ENCODE peak calls at places on chromosomes 3 and 15, in eight cellular contexts. One of them, this sample, is unnamed.

GRCh38 chr3:46848271-46849097 is 14.8 kb downstream of the MYL3 start:
- DNase-seq in psoas muscle: peak
- DNase-seq in effector memory CD8-positive, alpha-beta T cell: no peak
- DNase-seq in central memory CD4-positive, alpha-beta T cell: no peak
- DNase-seq in lower leg skin: no peak
- DNase-seq in kidney tubule cell: peak
- DNase-seq in C1 segment of cervical spinal cord: no peak
- DNase-seq in CD8-positive, alpha-beta T cell: peak
- DNase-seq in this sample: peak

GRCh38 chr3:9473496-9473895 is 76.1 kb downstream of the SETD5 start:
- DNase-seq in psoas muscle: no peak
- DNase-seq in C1 segment of cervical spinal cord: peak
- DNase-seq in lower leg skin: no peak
- DNase-seq in CD8-positive, alpha-beta T cell: no peak
- DNase-seq in kidney tubule cell: no peak
- DNase-seq in central memory CD4-positive, alpha-beta T cell: no peak
- DNase-seq in effector memory CD8-positive, alpha-beta T cell: no peak
- DNase-seq in this sample: no peak

GRCh38 chr15:91252756-91253155 is 152.7 kb downstream of the SV2B start:
- DNase-seq in central memory CD4-positive, alpha-beta T cell: no peak
- DNase-seq in psoas muscle: no peak
- DNase-seq in CD8-positive, alpha-beta T cell: no peak
- DNase-seq in effector memory CD8-positive, alpha-beta T cell: no peak
- DNase-seq in kidney tubule cell: no peak
- DNase-seq in lower leg skin: no peak
- DNase-seq in C1 segment of cervical spinal cord: no peak
- DNase-seq in this sample: no peak

GRCh38 chr3:59270921-59271320 is 221.1 kb upstream of the CFAP20DC start:
- DNase-seq in kidney tubule cell: no peak
- DNase-seq in CD8-positive, alpha-beta T cell: no peak
- DNase-seq in central memory CD4-positive, alpha-beta T cell: no peak
- DNase-seq in effector memory CD8-positive, alpha-beta T cell: no peak
- DNase-seq in lower leg skin: no peak
- DNase-seq in psoas muscle: no peak
- DNase-seq in C1 segment of cervical spinal cord: no peak
- DNase-seq in this sample: no peak

GRCh38 chr3:105876745-105877624 is 8.2 kb upstream of the CBLB start:
- DNase-seq in effector memory CD8-positive, alpha-beta T cell: no peak
- DNase-seq in C1 segment of cervical spinal cord: no peak
- DNase-seq in kidney tubule cell: no peak
- DNase-seq in central memory CD4-positive, alpha-beta T cell: peak
- DNase-seq in CD8-positive, alpha-beta T cell: no peak
- DNase-seq in lower leg skin: no peak
- DNase-seq in psoas muscle: no peak
- DNase-seq in this sample: no peak

GRCh38 chr3:105523496-105523895 is 156.8 kb downstream of the ALCAM start:
- DNase-seq in CD8-positive, alpha-beta T cell: no peak
- DNase-seq in psoas muscle: no peak
- DNase-seq in effector memory CD8-positive, alpha-beta T cell: no peak
- DNase-seq in lower leg skin: no peak
- DNase-seq in kidney tubule cell: no peak
- DNase-seq in central memory CD4-positive, alpha-beta T cell: no peak
- DNase-seq in C1 segment of cervical spinal cord: no peak
- DNase-seq in this sample: no peak

GRCh38 chr3:137304313-137305056 is 346.7 kb downstream of the IL20RB start:
- DNase-seq in kidney tubule cell: no peak
- DNase-seq in lower leg skin: no peak
- DNase-seq in central memory CD4-positive, alpha-beta T cell: no peak
- DNase-seq in C1 segment of cervical spinal cord: no peak
- DNase-seq in effector memory CD8-positive, alpha-beta T cell: no peak
- DNase-seq in CD8-positive, alpha-beta T cell: no peak
- DNase-seq in psoas muscle: no peak
- DNase-seq in this sample: no peak

GRCh38 chr3:39499651-39500273 is 32.3 kb downstream of the MOBP start:
- DNase-seq in effector memory CD8-positive, alpha-beta T cell: no peak
- DNase-seq in CD8-positive, alpha-beta T cell: no peak
- DNase-seq in psoas muscle: no peak
- DNase-seq in C1 segment of cervical spinal cord: no peak
- DNase-seq in lower leg skin: no peak
- DNase-seq in kidney tubule cell: peak
- DNase-seq in central memory CD4-positive, alpha-beta T cell: no peak
- DNase-seq in this sample: no peak

GRCh38 chr3:69761896-69762789 is 22.9 kb downstream of the MITF start:
- DNase-seq in lower leg skin: no peak
- DNase-seq in psoas muscle: no peak
- DNase-seq in C1 segment of cervical spinal cord: no peak
- DNase-seq in effector memory CD8-positive, alpha-beta T cell: no peak
- DNase-seq in CD8-positive, alpha-beta T cell: no peak
- DNase-seq in central memory CD4-positive, alpha-beta T cell: no peak
- DNase-seq in kidney tubule cell: peak
- DNase-seq in this sample: peak

GRCh38 chr3:119091936-119092677 is 53.9 kb upstream of the TEX55 start:
- DNase-seq in CD8-positive, alpha-beta T cell: no peak
- DNase-seq in central memory CD4-positive, alpha-beta T cell: no peak
- DNase-seq in kidney tubule cell: no peak
- DNase-seq in effector memory CD8-positive, alpha-beta T cell: no peak
- DNase-seq in psoas muscle: no peak
- DNase-seq in lower leg skin: no peak
- DNase-seq in C1 segment of cervical spinal cord: no peak
- DNase-seq in this sample: no peak

GRCh38 chr3:42501681-42502428 is 588 bp upstream of the VIPR1 start:
- DNase-seq in CD8-positive, alpha-beta T cell: peak
- DNase-seq in central memory CD4-positive, alpha-beta T cell: peak
- DNase-seq in psoas muscle: peak
- DNase-seq in lower leg skin: peak
- DNase-seq in C1 segment of cervical spinal cord: peak
- DNase-seq in effector memory CD8-positive, alpha-beta T cell: peak
- DNase-seq in kidney tubule cell: peak
- DNase-seq in this sample: peak

GRCh38 chr15:63191895-63192603 is 2.6 kb downstream of the RAB8B start:
- DNase-seq in central memory CD4-positive, alpha-beta T cell: peak
- DNase-seq in CD8-positive, alpha-beta T cell: peak
- DNase-seq in kidney tubule cell: no peak
- DNase-seq in effector memory CD8-positive, alpha-beta T cell: peak
- DNase-seq in psoas muscle: no peak
- DNase-seq in C1 segment of cervical spinal cord: no peak
- DNase-seq in lower leg skin: no peak
- DNase-seq in this sample: no peak

GRCh38 chr3:5115506-5116162 is 6.5 kb upstream of the ARL8B start:
- DNase-seq in CD8-positive, alpha-beta T cell: no peak
- DNase-seq in psoas muscle: no peak
- DNase-seq in kidney tubule cell: no peak
- DNase-seq in central memory CD4-positive, alpha-beta T cell: no peak
- DNase-seq in C1 segment of cervical spinal cord: no peak
- DNase-seq in effector memory CD8-positive, alpha-beta T cell: no peak
- DNase-seq in lower leg skin: no peak
- DNase-seq in this sample: peak

GRCh38 chr3:53103566-53104296 is 26.5 kb downstream of the RFT1 start:
- DNase-seq in CD8-positive, alpha-beta T cell: no peak
- DNase-seq in central memory CD4-positive, alpha-beta T cell: no peak
- DNase-seq in C1 segment of cervical spinal cord: no peak
- DNase-seq in psoas muscle: peak
- DNase-seq in effector memory CD8-positive, alpha-beta T cell: no peak
- DNase-seq in lower leg skin: no peak
- DNase-seq in kidney tubule cell: no peak
- DNase-seq in this sample: no peak

GRCh38 chr15:24696855-24697254 is 21.3 kb downstream of the NPAP1 start:
- DNase-seq in lower leg skin: no peak
- DNase-seq in psoas muscle: no peak
- DNase-seq in effector memory CD8-positive, alpha-beta T cell: no peak
- DNase-seq in C1 segment of cervical spinal cord: no peak
- DNase-seq in central memory CD4-positive, alpha-beta T cell: no peak
- DNase-seq in kidney tubule cell: no peak
- DNase-seq in CD8-positive, alpha-beta T cell: no peak
- DNase-seq in this sample: no peak

GRCh38 chr3:115623414-115623868 is at the start of gene GAP43:
- DNase-seq in psoas muscle: peak
- DNase-seq in central memory CD4-positive, alpha-beta T cell: no peak
- DNase-seq in kidney tubule cell: peak
- DNase-seq in CD8-positive, alpha-beta T cell: no peak
- DNase-seq in effector memory CD8-positive, alpha-beta T cell: no peak
- DNase-seq in C1 segment of cervical spinal cord: peak
- DNase-seq in lower leg skin: no peak
- DNase-seq in this sample: peak

GRCh38 chr15:39096608-39097007 is 484.3 kb upstream of the THBS1 start:
- DNase-seq in effector memory CD8-positive, alpha-beta T cell: no peak
- DNase-seq in C1 segment of cervical spinal cord: no peak
- DNase-seq in central memory CD4-positive, alpha-beta T cell: no peak
- DNase-seq in lower leg skin: no peak
- DNase-seq in CD8-positive, alpha-beta T cell: no peak
- DNase-seq in kidney tubule cell: peak
- DNase-seq in psoas muscle: no peak
- DNase-seq in this sample: no peak

GRCh38 chr3:127889461-127889863 is 25.6 kb upstream of the KBTBD12 start:
- DNase-seq in effector memory CD8-positive, alpha-beta T cell: no peak
- DNase-seq in lower leg skin: peak
- DNase-seq in psoas muscle: no peak
- DNase-seq in CD8-positive, alpha-beta T cell: no peak
- DNase-seq in central memory CD4-positive, alpha-beta T cell: no peak
- DNase-seq in kidney tubule cell: peak
- DNase-seq in C1 segment of cervical spinal cord: no peak
- DNase-seq in this sample: no peak

GRCh38 chr15:40340740-40341400 is at the start of gene CCDC9B:
- DNase-seq in effector memory CD8-positive, alpha-beta T cell: no peak
- DNase-seq in kidney tubule cell: peak
- DNase-seq in CD8-positive, alpha-beta T cell: no peak
- DNase-seq in C1 segment of cervical spinal cord: peak
- DNase-seq in central memory CD4-positive, alpha-beta T cell: no peak
- DNase-seq in psoas muscle: peak
- DNase-seq in lower leg skin: peak
- DNase-seq in this sample: peak

GRCh38 chr3:157531771-157532170 is 28.6 kb upstream of the VEPH1 start:
- DNase-seq in psoas muscle: no peak
- DNase-seq in central memory CD4-positive, alpha-beta T cell: no peak
- DNase-seq in lower leg skin: no peak
- DNase-seq in effector memory CD8-positive, alpha-beta T cell: no peak
- DNase-seq in kidney tubule cell: peak
- DNase-seq in C1 segment of cervical spinal cord: no peak
- DNase-seq in CD8-positive, alpha-beta T cell: no peak
- DNase-seq in this sample: no peak

GRCh38 chr3:12440927-12441326 is 43.4 kb upstream of the TSEN2 start:
- DNase-seq in central memory CD4-positive, alpha-beta T cell: no peak
- DNase-seq in C1 segment of cervical spinal cord: no peak
- DNase-seq in lower leg skin: no peak
- DNase-seq in effector memory CD8-positive, alpha-beta T cell: no peak
- DNase-seq in kidney tubule cell: no peak
- DNase-seq in psoas muscle: peak
- DNase-seq in CD8-positive, alpha-beta T cell: no peak
- DNase-seq in this sample: peak

GRCh38 chr3:63705092-63705645 is 52.7 kb downstream of the SNTN start:
- DNase-seq in lower leg skin: no peak
- DNase-seq in central memory CD4-positive, alpha-beta T cell: no peak
- DNase-seq in CD8-positive, alpha-beta T cell: no peak
- DNase-seq in C1 segment of cervical spinal cord: no peak
- DNase-seq in effector memory CD8-positive, alpha-beta T cell: no peak
- DNase-seq in psoas muscle: no peak
- DNase-seq in kidney tubule cell: peak
- DNase-seq in this sample: peak

GRCh38 chr15:72315706-72316370 is 4.1 kb downstream of the CELF6 start:
- DNase-seq in CD8-positive, alpha-beta T cell: no peak
- DNase-seq in kidney tubule cell: no peak
- DNase-seq in psoas muscle: no peak
- DNase-seq in effector memory CD8-positive, alpha-beta T cell: no peak
- DNase-seq in lower leg skin: no peak
- DNase-seq in central memory CD4-positive, alpha-beta T cell: no peak
- DNase-seq in C1 segment of cervical spinal cord: no peak
- DNase-seq in this sample: no peak

GRCh38 chr15:56770191-56770590 is 36.9 kb upstream of the ZNF280D start:
- DNase-seq in lower leg skin: no peak
- DNase-seq in psoas muscle: no peak
- DNase-seq in CD8-positive, alpha-beta T cell: no peak
- DNase-seq in effector memory CD8-positive, alpha-beta T cell: no peak
- DNase-seq in kidney tubule cell: no peak
- DNase-seq in central memory CD4-positive, alpha-beta T cell: no peak
- DNase-seq in C1 segment of cervical spinal cord: no peak
- DNase-seq in this sample: no peak

GRCh38 chr3:160885791-160886286 is 129.8 kb downstream of the PPM1L start:
- DNase-seq in lower leg skin: peak
- DNase-seq in C1 segment of cervical spinal cord: no peak
- DNase-seq in psoas muscle: peak
- DNase-seq in kidney tubule cell: peak
- DNase-seq in central memory CD4-positive, alpha-beta T cell: no peak
- DNase-seq in effector memory CD8-positive, alpha-beta T cell: no peak
- DNase-seq in CD8-positive, alpha-beta T cell: no peak
- DNase-seq in this sample: no peak

GRCh38 chr3:72475258-72476138 is 372.7 kb downstream of the SHQ1 start:
- DNase-seq in lower leg skin: no peak
- DNase-seq in CD8-positive, alpha-beta T cell: no peak
- DNase-seq in effector memory CD8-positive, alpha-beta T cell: no peak
- DNase-seq in C1 segment of cervical spinal cord: no peak
- DNase-seq in central memory CD4-positive, alpha-beta T cell: no peak
- DNase-seq in psoas muscle: no peak
- DNase-seq in kidney tubule cell: no peak
- DNase-seq in this sample: no peak

GRCh38 chr3:46960081-46960701 is 16.4 kb downstream of the CCDC12 start:
- DNase-seq in central memory CD4-positive, alpha-beta T cell: no peak
- DNase-seq in lower leg skin: no peak
- DNase-seq in effector memory CD8-positive, alpha-beta T cell: no peak
- DNase-seq in C1 segment of cervical spinal cord: peak
- DNase-seq in CD8-positive, alpha-beta T cell: no peak
- DNase-seq in kidney tubule cell: peak
- DNase-seq in psoas muscle: no peak
- DNase-seq in this sample: peak

GRCh38 chr3:127448671-127449070 is 141.9 kb downstream of the TPRA1 start:
- DNase-seq in central memory CD4-positive, alpha-beta T cell: no peak
- DNase-seq in C1 segment of cervical spinal cord: no peak
- DNase-seq in lower leg skin: no peak
- DNase-seq in effector memory CD8-positive, alpha-beta T cell: no peak
- DNase-seq in kidney tubule cell: no peak
- DNase-seq in psoas muscle: no peak
- DNase-seq in CD8-positive, alpha-beta T cell: no peak
- DNase-seq in this sample: no peak

GRCh38 chr3:29291262-29291981 is 10.6 kb downstream of the RBMS3 start:
- DNase-seq in CD8-positive, alpha-beta T cell: no peak
- DNase-seq in C1 segment of cervical spinal cord: no peak
- DNase-seq in lower leg skin: no peak
- DNase-seq in kidney tubule cell: no peak
- DNase-seq in effector memory CD8-positive, alpha-beta T cell: no peak
- DNase-seq in psoas muscle: no peak
- DNase-seq in central memory CD4-positive, alpha-beta T cell: no peak
- DNase-seq in this sample: no peak

This sample was measured in GM03348.